ENCODE peak calls at places on chromosome 2, in ten cellular contexts. One of them, this sample, is unnamed.

GRCh38 chr2:216015722-216016464 is 2.5 kb upstream of the MREG start:
- DNase-seq in heart right ventricle: no peak
- DNase-seq in G401: peak; percentile 93
- DNase-seq in activated naive CD8-positive, alpha-beta T cell treated with anti-CD3 and anti-CD28 coated beads, Interleukin-2, amount 50 U/mL, for 24 hours: peak; percentile 48
- DNase-seq in foreskin fibroblast: no peak
- DNase-seq in activated effector memory CD4-positive, alpha-beta T cell treated with anti-CD3 and anti-CD28 coated beads, Interleukin-2, amount 50 U/mL, for 16 hours: peak; percentile 75
- DNase-seq in adipocyte: no peak
- DNase-seq in LoVo: no peak
- DNase-seq in neural crest cell: no peak
- DNase-seq in stimulated activated CD4-positive, alpha-beta T cell treated with anti-CD3 and anti-CD28 coated beads, Interleukin-12 subunit alpha, Interleukin-12 subunit beta, amount 100 ng/mL, for 4 hours: peak; percentile 12
- DNase-seq in this sample: no peak

GRCh38 chr2:201909961-201910361 is 103.6 kb downstream of the CDK15 start:
- DNase-seq in LoVo: no peak
- DNase-seq in activated naive CD8-positive, alpha-beta T cell treated with anti-CD3 and anti-CD28 coated beads, Interleukin-2, amount 50 U/mL, for 24 hours: peak; percentile 7
- DNase-seq in adipocyte: peak; percentile 82
- DNase-seq in neural crest cell: no peak
- DNase-seq in foreskin fibroblast: peak; percentile 87
- DNase-seq in G401: no peak
- DNase-seq in activated effector memory CD4-positive, alpha-beta T cell treated with anti-CD3 and anti-CD28 coated beads, Interleukin-2, amount 50 U/mL, for 16 hours: no peak
- DNase-seq in stimulated activated CD4-positive, alpha-beta T cell treated with anti-CD3 and anti-CD28 coated beads, Interleukin-12 subunit alpha, Interleukin-12 subunit beta, amount 100 ng/mL, for 4 hours: no peak
- DNase-seq in heart right ventricle: no peak
- DNase-seq in this sample: no peak

GRCh38 chr2:192194866-192195547 is at the start of gene TMEFF2:
- DNase-seq in adipocyte: peak; percentile 92
- DNase-seq in foreskin fibroblast: peak; percentile 96
- DNase-seq in LoVo: no peak
- DNase-seq in neural crest cell: peak; percentile 88
- DNase-seq in activated effector memory CD4-positive, alpha-beta T cell treated with anti-CD3 and anti-CD28 coated beads, Interleukin-2, amount 50 U/mL, for 16 hours: peak; percentile 74
- DNase-seq in stimulated activated CD4-positive, alpha-beta T cell treated with anti-CD3 and anti-CD28 coated beads, Interleukin-12 subunit alpha, Interleukin-12 subunit beta, amount 100 ng/mL, for 4 hours: peak; percentile 42
- DNase-seq in heart right ventricle: peak; percentile 71
- DNase-seq in G401: peak; percentile 99
- DNase-seq in activated naive CD8-positive, alpha-beta T cell treated with anti-CD3 and anti-CD28 coated beads, Interleukin-2, amount 50 U/mL, for 24 hours: peak; percentile 56
- DNase-seq in this sample: peak; percentile 64

GRCh38 chr2:149002891-149003740 is 35.4 kb upstream of the LYPD6B start:
- DNase-seq in LoVo: no peak
- DNase-seq in foreskin fibroblast: peak; percentile 33
- DNase-seq in heart right ventricle: no peak
- DNase-seq in activated naive CD8-positive, alpha-beta T cell treated with anti-CD3 and anti-CD28 coated beads, Interleukin-2, amount 50 U/mL, for 24 hours: no peak
- DNase-seq in neural crest cell: no peak
- DNase-seq in adipocyte: no peak
- DNase-seq in G401: peak; percentile 71
- DNase-seq in activated effector memory CD4-positive, alpha-beta T cell treated with anti-CD3 and anti-CD28 coated beads, Interleukin-2, amount 50 U/mL, for 16 hours: no peak
- DNase-seq in stimulated activated CD4-positive, alpha-beta T cell treated with anti-CD3 and anti-CD28 coated beads, Interleukin-12 subunit alpha, Interleukin-12 subunit beta, amount 100 ng/mL, for 4 hours: no peak
- DNase-seq in this sample: no peak

GRCh38 chr2:166112193-166112605 is 15.6 kb downstream of the SCN1A start:
- DNase-seq in G401: no peak
- DNase-seq in activated effector memory CD4-positive, alpha-beta T cell treated with anti-CD3 and anti-CD28 coated beads, Interleukin-2, amount 50 U/mL, for 16 hours: no peak
- DNase-seq in adipocyte: no peak
- DNase-seq in foreskin fibroblast: peak; percentile 63
- DNase-seq in activated naive CD8-positive, alpha-beta T cell treated with anti-CD3 and anti-CD28 coated beads, Interleukin-2, amount 50 U/mL, for 24 hours: no peak
- DNase-seq in LoVo: no peak
- DNase-seq in stimulated activated CD4-positive, alpha-beta T cell treated with anti-CD3 and anti-CD28 coated beads, Interleukin-12 subunit alpha, Interleukin-12 subunit beta, amount 100 ng/mL, for 4 hours: no peak
- DNase-seq in heart right ventricle: no peak
- DNase-seq in neural crest cell: no peak
- DNase-seq in this sample: no peak

GRCh38 chr2:121094845-121095244 is 190.2 kb downstream of the TFCP2L1 start:
- DNase-seq in LoVo: no peak
- DNase-seq in neural crest cell: no peak
- DNase-seq in heart right ventricle: no peak
- DNase-seq in stimulated activated CD4-positive, alpha-beta T cell treated with anti-CD3 and anti-CD28 coated beads, Interleukin-12 subunit alpha, Interleukin-12 subunit beta, amount 100 ng/mL, for 4 hours: no peak
- DNase-seq in activated naive CD8-positive, alpha-beta T cell treated with anti-CD3 and anti-CD28 coated beads, Interleukin-2, amount 50 U/mL, for 24 hours: no peak
- DNase-seq in activated effector memory CD4-positive, alpha-beta T cell treated with anti-CD3 and anti-CD28 coated beads, Interleukin-2, amount 50 U/mL, for 16 hours: no peak
- DNase-seq in G401: no peak
- DNase-seq in adipocyte: no peak
- DNase-seq in foreskin fibroblast: no peak
- DNase-seq in this sample: no peak

GRCh38 chr2:101806123-101806522 is 108.6 kb downstream of the MAP4K4 start:
- DNase-seq in activated effector memory CD4-positive, alpha-beta T cell treated with anti-CD3 and anti-CD28 coated beads, Interleukin-2, amount 50 U/mL, for 16 hours: no peak
- DNase-seq in foreskin fibroblast: peak; percentile 67
- DNase-seq in adipocyte: peak; percentile 81
- DNase-seq in LoVo: peak; percentile 19
- DNase-seq in neural crest cell: no peak
- DNase-seq in heart right ventricle: no peak
- DNase-seq in activated naive CD8-positive, alpha-beta T cell treated with anti-CD3 and anti-CD28 coated beads, Interleukin-2, amount 50 U/mL, for 24 hours: no peak
- DNase-seq in stimulated activated CD4-positive, alpha-beta T cell treated with anti-CD3 and anti-CD28 coated beads, Interleukin-12 subunit alpha, Interleukin-12 subunit beta, amount 100 ng/mL, for 4 hours: no peak
- DNase-seq in G401: no peak
- DNase-seq in this sample: no peak

GRCh38 chr2:20148841-20149702 is 75.9 kb downstream of the SDC1 start:
- DNase-seq in foreskin fibroblast: peak; percentile 90
- DNase-seq in activated naive CD8-positive, alpha-beta T cell treated with anti-CD3 and anti-CD28 coated beads, Interleukin-2, amount 50 U/mL, for 24 hours: no peak
- DNase-seq in activated effector memory CD4-positive, alpha-beta T cell treated with anti-CD3 and anti-CD28 coated beads, Interleukin-2, amount 50 U/mL, for 16 hours: no peak
- DNase-seq in heart right ventricle: no peak
- DNase-seq in G401: peak; percentile 46
- DNase-seq in LoVo: no peak
- DNase-seq in stimulated activated CD4-positive, alpha-beta T cell treated with anti-CD3 and anti-CD28 coated beads, Interleukin-12 subunit alpha, Interleukin-12 subunit beta, amount 100 ng/mL, for 4 hours: no peak
- DNase-seq in adipocyte: peak; percentile 79
- DNase-seq in neural crest cell: peak; percentile 16
- DNase-seq in this sample: peak; percentile 55

GRCh38 chr2:217928324-217929293 is 74.2 kb downstream of the TNS1 start:
- DNase-seq in foreskin fibroblast: no peak
- DNase-seq in neural crest cell: no peak
- DNase-seq in heart right ventricle: no peak
- DNase-seq in activated effector memory CD4-positive, alpha-beta T cell treated with anti-CD3 and anti-CD28 coated beads, Interleukin-2, amount 50 U/mL, for 16 hours: no peak
- DNase-seq in activated naive CD8-positive, alpha-beta T cell treated with anti-CD3 and anti-CD28 coated beads, Interleukin-2, amount 50 U/mL, for 24 hours: no peak
- DNase-seq in G401: no peak
- DNase-seq in adipocyte: no peak
- DNase-seq in stimulated activated CD4-positive, alpha-beta T cell treated with anti-CD3 and anti-CD28 coated beads, Interleukin-12 subunit alpha, Interleukin-12 subunit beta, amount 100 ng/mL, for 4 hours: no peak
- DNase-seq in LoVo: no peak
- DNase-seq in this sample: no peak

GRCh38 chr2:26054598-26055348 is 20.9 kb downstream of the RAB10 start:
- DNase-seq in activated naive CD8-positive, alpha-beta T cell treated with anti-CD3 and anti-CD28 coated beads, Interleukin-2, amount 50 U/mL, for 24 hours: no peak
- DNase-seq in foreskin fibroblast: no peak
- DNase-seq in G401: no peak
- DNase-seq in neural crest cell: no peak
- DNase-seq in LoVo: no peak
- DNase-seq in activated effector memory CD4-positive, alpha-beta T cell treated with anti-CD3 and anti-CD28 coated beads, Interleukin-2, amount 50 U/mL, for 16 hours: no peak
- DNase-seq in adipocyte: peak; percentile 29
- DNase-seq in stimulated activated CD4-positive, alpha-beta T cell treated with anti-CD3 and anti-CD28 coated beads, Interleukin-12 subunit alpha, Interleukin-12 subunit beta, amount 100 ng/mL, for 4 hours: no peak
- DNase-seq in heart right ventricle: no peak
- DNase-seq in this sample: no peak

GRCh38 chr2:42809876-42810125 is 17.4 kb upstream of the HAAO start:
- DNase-seq in activated effector memory CD4-positive, alpha-beta T cell treated with anti-CD3 and anti-CD28 coated beads, Interleukin-2, amount 50 U/mL, for 16 hours: no peak
- DNase-seq in neural crest cell: peak; percentile 70
- DNase-seq in LoVo: peak; percentile 85
- DNase-seq in activated naive CD8-positive, alpha-beta T cell treated with anti-CD3 and anti-CD28 coated beads, Interleukin-2, amount 50 U/mL, for 24 hours: no peak
- DNase-seq in adipocyte: peak; percentile 94
- DNase-seq in stimulated activated CD4-positive, alpha-beta T cell treated with anti-CD3 and anti-CD28 coated beads, Interleukin-12 subunit alpha, Interleukin-12 subunit beta, amount 100 ng/mL, for 4 hours: no peak
- DNase-seq in heart right ventricle: peak; percentile 87
- DNase-seq in foreskin fibroblast: peak; percentile 94
- DNase-seq in G401: no peak
- DNase-seq in this sample: peak; percentile 92

GRCh38 chr2:157404363-157404762 is 39.5 kb downstream of the CYTIP start:
- DNase-seq in activated naive CD8-positive, alpha-beta T cell treated with anti-CD3 and anti-CD28 coated beads, Interleukin-2, amount 50 U/mL, for 24 hours: peak; percentile 55
- DNase-seq in stimulated activated CD4-positive, alpha-beta T cell treated with anti-CD3 and anti-CD28 coated beads, Interleukin-12 subunit alpha, Interleukin-12 subunit beta, amount 100 ng/mL, for 4 hours: peak; percentile 35
- DNase-seq in activated effector memory CD4-positive, alpha-beta T cell treated with anti-CD3 and anti-CD28 coated beads, Interleukin-2, amount 50 U/mL, for 16 hours: peak; percentile 85
- DNase-seq in heart right ventricle: no peak
- DNase-seq in foreskin fibroblast: no peak
- DNase-seq in neural crest cell: no peak
- DNase-seq in LoVo: no peak
- DNase-seq in adipocyte: peak; percentile 1
- DNase-seq in G401: no peak
- DNase-seq in this sample: no peak

GRCh38 chr2:3453196-3453845 is 66.0 kb downstream of the ADI1 start:
- DNase-seq in G401: peak; percentile 36
- DNase-seq in foreskin fibroblast: no peak
- DNase-seq in adipocyte: no peak
- DNase-seq in heart right ventricle: no peak
- DNase-seq in stimulated activated CD4-positive, alpha-beta T cell treated with anti-CD3 and anti-CD28 coated beads, Interleukin-12 subunit alpha, Interleukin-12 subunit beta, amount 100 ng/mL, for 4 hours: no peak
- DNase-seq in neural crest cell: no peak
- DNase-seq in LoVo: no peak
- DNase-seq in activated effector memory CD4-positive, alpha-beta T cell treated with anti-CD3 and anti-CD28 coated beads, Interleukin-2, amount 50 U/mL, for 16 hours: no peak
- DNase-seq in activated naive CD8-positive, alpha-beta T cell treated with anti-CD3 and anti-CD28 coated beads, Interleukin-2, amount 50 U/mL, for 24 hours: no peak
- DNase-seq in this sample: no peak

GRCh38 chr2:157173740-157174184 is 83.7 kb upstream of the GALNT5 start:
- DNase-seq in adipocyte: peak; percentile 98
- DNase-seq in G401: peak; percentile 93
- DNase-seq in stimulated activated CD4-positive, alpha-beta T cell treated with anti-CD3 and anti-CD28 coated beads, Interleukin-12 subunit alpha, Interleukin-12 subunit beta, amount 100 ng/mL, for 4 hours: no peak
- DNase-seq in LoVo: peak; percentile 26
- DNase-seq in neural crest cell: no peak
- DNase-seq in heart right ventricle: no peak
- DNase-seq in activated naive CD8-positive, alpha-beta T cell treated with anti-CD3 and anti-CD28 coated beads, Interleukin-2, amount 50 U/mL, for 24 hours: no peak
- DNase-seq in foreskin fibroblast: peak; percentile 98
- DNase-seq in activated effector memory CD4-positive, alpha-beta T cell treated with anti-CD3 and anti-CD28 coated beads, Interleukin-2, amount 50 U/mL, for 16 hours: no peak
- DNase-seq in this sample: no peak

GRCh38 chr2:125713533-125713932 is 942.4 kb upstream of the GYPC start:
- DNase-seq in adipocyte: no peak
- DNase-seq in neural crest cell: no peak
- DNase-seq in G401: no peak
- DNase-seq in foreskin fibroblast: no peak
- DNase-seq in heart right ventricle: no peak
- DNase-seq in activated naive CD8-positive, alpha-beta T cell treated with anti-CD3 and anti-CD28 coated beads, Interleukin-2, amount 50 U/mL, for 24 hours: no peak
- DNase-seq in activated effector memory CD4-positive, alpha-beta T cell treated with anti-CD3 and anti-CD28 coated beads, Interleukin-2, amount 50 U/mL, for 16 hours: no peak
- DNase-seq in LoVo: no peak
- DNase-seq in stimulated activated CD4-positive, alpha-beta T cell treated with anti-CD3 and anti-CD28 coated beads, Interleukin-12 subunit alpha, Interleukin-12 subunit beta, amount 100 ng/mL, for 4 hours: no peak
- DNase-seq in this sample: no peak

GRCh38 chr2:241534701-241535375 is 23.7 kb upstream of the BOK start:
- DNase-seq in activated effector memory CD4-positive, alpha-beta T cell treated with anti-CD3 and anti-CD28 coated beads, Interleukin-2, amount 50 U/mL, for 16 hours: no peak
- DNase-seq in adipocyte: no peak
- DNase-seq in LoVo: no peak
- DNase-seq in G401: no peak
- DNase-seq in stimulated activated CD4-positive, alpha-beta T cell treated with anti-CD3 and anti-CD28 coated beads, Interleukin-12 subunit alpha, Interleukin-12 subunit beta, amount 100 ng/mL, for 4 hours: no peak
- DNase-seq in neural crest cell: no peak
- DNase-seq in activated naive CD8-positive, alpha-beta T cell treated with anti-CD3 and anti-CD28 coated beads, Interleukin-2, amount 50 U/mL, for 24 hours: no peak
- DNase-seq in foreskin fibroblast: no peak
- DNase-seq in heart right ventricle: no peak
- DNase-seq in this sample: no peak

GRCh38 chr2:201466050-201466660 is 14.6 kb downstream of the STRADB start:
- DNase-seq in foreskin fibroblast: peak; percentile 89
- DNase-seq in neural crest cell: no peak
- DNase-seq in adipocyte: peak; percentile 89
- DNase-seq in heart right ventricle: no peak
- DNase-seq in activated naive CD8-positive, alpha-beta T cell treated with anti-CD3 and anti-CD28 coated beads, Interleukin-2, amount 50 U/mL, for 24 hours: no peak
- DNase-seq in G401: peak; percentile 64
- DNase-seq in LoVo: no peak
- DNase-seq in stimulated activated CD4-positive, alpha-beta T cell treated with anti-CD3 and anti-CD28 coated beads, Interleukin-12 subunit alpha, Interleukin-12 subunit beta, amount 100 ng/mL, for 4 hours: no peak
- DNase-seq in activated effector memory CD4-positive, alpha-beta T cell treated with anti-CD3 and anti-CD28 coated beads, Interleukin-2, amount 50 U/mL, for 16 hours: no peak
- DNase-seq in this sample: no peak

GRCh38 chr2:143132360-143132759 is 3.1 kb downstream of the ARHGAP15 start:
- DNase-seq in stimulated activated CD4-positive, alpha-beta T cell treated with anti-CD3 and anti-CD28 coated beads, Interleukin-12 subunit alpha, Interleukin-12 subunit beta, amount 100 ng/mL, for 4 hours: no peak
- DNase-seq in neural crest cell: no peak
- DNase-seq in LoVo: no peak
- DNase-seq in activated naive CD8-positive, alpha-beta T cell treated with anti-CD3 and anti-CD28 coated beads, Interleukin-2, amount 50 U/mL, for 24 hours: peak; percentile 33
- DNase-seq in foreskin fibroblast: no peak
- DNase-seq in activated effector memory CD4-positive, alpha-beta T cell treated with anti-CD3 and anti-CD28 coated beads, Interleukin-2, amount 50 U/mL, for 16 hours: peak; percentile 68
- DNase-seq in G401: no peak
- DNase-seq in adipocyte: no peak
- DNase-seq in heart right ventricle: no peak
- DNase-seq in this sample: no peak

GRCh38 chr2:168571061-168571460 is 115.0 kb downstream of the CERS6 start:
- DNase-seq in activated naive CD8-positive, alpha-beta T cell treated with anti-CD3 and anti-CD28 coated beads, Interleukin-2, amount 50 U/mL, for 24 hours: no peak
- DNase-seq in stimulated activated CD4-positive, alpha-beta T cell treated with anti-CD3 and anti-CD28 coated beads, Interleukin-12 subunit alpha, Interleukin-12 subunit beta, amount 100 ng/mL, for 4 hours: no peak
- DNase-seq in neural crest cell: no peak
- DNase-seq in activated effector memory CD4-positive, alpha-beta T cell treated with anti-CD3 and anti-CD28 coated beads, Interleukin-2, amount 50 U/mL, for 16 hours: no peak
- DNase-seq in LoVo: no peak
- DNase-seq in adipocyte: no peak
- DNase-seq in G401: no peak
- DNase-seq in heart right ventricle: no peak
- DNase-seq in foreskin fibroblast: no peak
- DNase-seq in this sample: no peak

GRCh38 chr2:232117413-232117812 is 155.9 kb downstream of the DIS3L2 start:
- DNase-seq in activated naive CD8-positive, alpha-beta T cell treated with anti-CD3 and anti-CD28 coated beads, Interleukin-2, amount 50 U/mL, for 24 hours: no peak
- DNase-seq in stimulated activated CD4-positive, alpha-beta T cell treated with anti-CD3 and anti-CD28 coated beads, Interleukin-12 subunit alpha, Interleukin-12 subunit beta, amount 100 ng/mL, for 4 hours: no peak
- DNase-seq in G401: no peak
- DNase-seq in activated effector memory CD4-positive, alpha-beta T cell treated with anti-CD3 and anti-CD28 coated beads, Interleukin-2, amount 50 U/mL, for 16 hours: no peak
- DNase-seq in neural crest cell: no peak
- DNase-seq in LoVo: no peak
- DNase-seq in adipocyte: no peak
- DNase-seq in foreskin fibroblast: no peak
- DNase-seq in heart right ventricle: no peak
- DNase-seq in this sample: no peak

GRCh38 chr2:197950754-197951153 is 146.4 kb downstream of the PLCL1 start:
- DNase-seq in adipocyte: peak; percentile 40
- DNase-seq in heart right ventricle: no peak
- DNase-seq in neural crest cell: no peak
- DNase-seq in G401: no peak
- DNase-seq in foreskin fibroblast: no peak
- DNase-seq in activated effector memory CD4-positive, alpha-beta T cell treated with anti-CD3 and anti-CD28 coated beads, Interleukin-2, amount 50 U/mL, for 16 hours: no peak
- DNase-seq in LoVo: no peak
- DNase-seq in activated naive CD8-positive, alpha-beta T cell treated with anti-CD3 and anti-CD28 coated beads, Interleukin-2, amount 50 U/mL, for 24 hours: no peak
- DNase-seq in stimulated activated CD4-positive, alpha-beta T cell treated with anti-CD3 and anti-CD28 coated beads, Interleukin-12 subunit alpha, Interleukin-12 subunit beta, amount 100 ng/mL, for 4 hours: no peak
- DNase-seq in this sample: no peak

GRCh38 chr2:176162911-176163654 is 6.0 kb downstream of the HOXD3 start:
- DNase-seq in neural crest cell: no peak
- DNase-seq in activated effector memory CD4-positive, alpha-beta T cell treated with anti-CD3 and anti-CD28 coated beads, Interleukin-2, amount 50 U/mL, for 16 hours: no peak
- DNase-seq in stimulated activated CD4-positive, alpha-beta T cell treated with anti-CD3 and anti-CD28 coated beads, Interleukin-12 subunit alpha, Interleukin-12 subunit beta, amount 100 ng/mL, for 4 hours: no peak
- DNase-seq in LoVo: no peak
- DNase-seq in activated naive CD8-positive, alpha-beta T cell treated with anti-CD3 and anti-CD28 coated beads, Interleukin-2, amount 50 U/mL, for 24 hours: no peak
- DNase-seq in G401: no peak
- DNase-seq in foreskin fibroblast: no peak
- DNase-seq in adipocyte: no peak
- DNase-seq in heart right ventricle: no peak
- DNase-seq in this sample: no peak

GRCh38 chr2:27716301-27717069 is 52.8 kb downstream of the SLC4A1AP start:
- DNase-seq in adipocyte: peak; percentile 53
- DNase-seq in activated effector memory CD4-positive, alpha-beta T cell treated with anti-CD3 and anti-CD28 coated beads, Interleukin-2, amount 50 U/mL, for 16 hours: no peak
- DNase-seq in activated naive CD8-positive, alpha-beta T cell treated with anti-CD3 and anti-CD28 coated beads, Interleukin-2, amount 50 U/mL, for 24 hours: no peak
- DNase-seq in foreskin fibroblast: no peak
- DNase-seq in G401: peak; percentile 19
- DNase-seq in heart right ventricle: no peak
- DNase-seq in LoVo: no peak
- DNase-seq in neural crest cell: no peak
- DNase-seq in stimulated activated CD4-positive, alpha-beta T cell treated with anti-CD3 and anti-CD28 coated beads, Interleukin-12 subunit alpha, Interleukin-12 subunit beta, amount 100 ng/mL, for 4 hours: no peak
- DNase-seq in this sample: no peak

GRCh38 chr2:33106115-33106514 is 159.4 kb downstream of the LTBP1 start:
- DNase-seq in stimulated activated CD4-positive, alpha-beta T cell treated with anti-CD3 and anti-CD28 coated beads, Interleukin-12 subunit alpha, Interleukin-12 subunit beta, amount 100 ng/mL, for 4 hours: no peak
- DNase-seq in foreskin fibroblast: peak; percentile 81
- DNase-seq in heart right ventricle: no peak
- DNase-seq in LoVo: no peak
- DNase-seq in adipocyte: no peak
- DNase-seq in activated naive CD8-positive, alpha-beta T cell treated with anti-CD3 and anti-CD28 coated beads, Interleukin-2, amount 50 U/mL, for 24 hours: no peak
- DNase-seq in G401: no peak
- DNase-seq in activated effector memory CD4-positive, alpha-beta T cell treated with anti-CD3 and anti-CD28 coated beads, Interleukin-2, amount 50 U/mL, for 16 hours: no peak
- DNase-seq in neural crest cell: no peak
- DNase-seq in this sample: no peak

GRCh38 chr2:65420712-65421431 is 11.5 kb downstream of the SPRED2 start:
- DNase-seq in G401: no peak
- DNase-seq in adipocyte: peak; percentile 65
- DNase-seq in LoVo: peak; percentile 68
- DNase-seq in neural crest cell: no peak
- DNase-seq in activated effector memory CD4-positive, alpha-beta T cell treated with anti-CD3 and anti-CD28 coated beads, Interleukin-2, amount 50 U/mL, for 16 hours: no peak
- DNase-seq in foreskin fibroblast: peak; percentile 43
- DNase-seq in heart right ventricle: no peak
- DNase-seq in activated naive CD8-positive, alpha-beta T cell treated with anti-CD3 and anti-CD28 coated beads, Interleukin-2, amount 50 U/mL, for 24 hours: no peak
- DNase-seq in stimulated activated CD4-positive, alpha-beta T cell treated with anti-CD3 and anti-CD28 coated beads, Interleukin-12 subunit alpha, Interleukin-12 subunit beta, amount 100 ng/mL, for 4 hours: no peak
- DNase-seq in this sample: no peak

GRCh38 chr2:172454404-172455120 is 27.2 kb downstream of the ITGA6 start:
- DNase-seq in G401: no peak
- DNase-seq in stimulated activated CD4-positive, alpha-beta T cell treated with anti-CD3 and anti-CD28 coated beads, Interleukin-12 subunit alpha, Interleukin-12 subunit beta, amount 100 ng/mL, for 4 hours: no peak
- DNase-seq in adipocyte: no peak
- DNase-seq in foreskin fibroblast: no peak
- DNase-seq in activated effector memory CD4-positive, alpha-beta T cell treated with anti-CD3 and anti-CD28 coated beads, Interleukin-2, amount 50 U/mL, for 16 hours: no peak
- DNase-seq in activated naive CD8-positive, alpha-beta T cell treated with anti-CD3 and anti-CD28 coated beads, Interleukin-2, amount 50 U/mL, for 24 hours: no peak
- DNase-seq in neural crest cell: no peak
- DNase-seq in heart right ventricle: no peak
- DNase-seq in LoVo: no peak
- DNase-seq in this sample: no peak

GRCh38 chr2:172173307-172173706 is 70.6 kb upstream of the DLX2 start:
- DNase-seq in heart right ventricle: no peak
- DNase-seq in foreskin fibroblast: peak; percentile 19
- DNase-seq in G401: no peak
- DNase-seq in adipocyte: no peak
- DNase-seq in LoVo: no peak
- DNase-seq in activated effector memory CD4-positive, alpha-beta T cell treated with anti-CD3 and anti-CD28 coated beads, Interleukin-2, amount 50 U/mL, for 16 hours: no peak
- DNase-seq in neural crest cell: no peak
- DNase-seq in activated naive CD8-positive, alpha-beta T cell treated with anti-CD3 and anti-CD28 coated beads, Interleukin-2, amount 50 U/mL, for 24 hours: no peak
- DNase-seq in stimulated activated CD4-positive, alpha-beta T cell treated with anti-CD3 and anti-CD28 coated beads, Interleukin-12 subunit alpha, Interleukin-12 subunit beta, amount 100 ng/mL, for 4 hours: no peak
- DNase-seq in this sample: no peak

GRCh38 chr2:217990389-217990788 is 12.4 kb downstream of the TNS1 start:
- DNase-seq in G401: no peak
- DNase-seq in adipocyte: no peak
- DNase-seq in activated effector memory CD4-positive, alpha-beta T cell treated with anti-CD3 and anti-CD28 coated beads, Interleukin-2, amount 50 U/mL, for 16 hours: no peak
- DNase-seq in heart right ventricle: no peak
- DNase-seq in activated naive CD8-positive, alpha-beta T cell treated with anti-CD3 and anti-CD28 coated beads, Interleukin-2, amount 50 U/mL, for 24 hours: no peak
- DNase-seq in neural crest cell: no peak
- DNase-seq in LoVo: no peak
- DNase-seq in stimulated activated CD4-positive, alpha-beta T cell treated with anti-CD3 and anti-CD28 coated beads, Interleukin-12 subunit alpha, Interleukin-12 subunit beta, amount 100 ng/mL, for 4 hours: no peak
- DNase-seq in foreskin fibroblast: no peak
- DNase-seq in this sample: peak; percentile 36

This sample was measured in sciatic nerve.